ENCODE peak calls at places on chromosome 17, in seven cellular contexts. E is testis, Q is mucosa of descending colon, G is lung, C is H1, U is left ventricle myocardium inferior, W is uterus. F is an unnamed sample. For H3K4me1, the result is how much of the 10 kb centered on the place peaks cover.

GRCh38 chr17:66417300-66417719 is 114.9 kb downstream of the PRKCA start:
- DNase-seq in E (no peak), Q (no peak), G (no peak), C (no peak), U (no peak), W (no peak), F (no peak)

GRCh38 chr17:9432121-9432866 is 143.3 kb downstream of the STX8 start:
- DNase-seq in E (no peak), Q (no peak), G (no peak), C (no peak), U (no peak), W (no peak), F (no peak)

GRCh38 chr17:65690626-65691310 is 129.3 kb upstream of the AXIN2 start:
- DNase-seq in E (no peak), Q (no peak), G (no peak), C (no peak), U (no peak), W (no peak), F (no peak)

GRCh38 chr17:19369846-19370492 is 7.4 kb upstream of the B9D1 start:
- DNase-seq in E (no peak), Q (no peak), G (peak), C (no peak), U (peak), W (peak), F (no peak)

GRCh38 chr17:17364338-17364667 is 61.1 kb downstream of the NT5M start:
- DNase-seq in E (no peak), Q (no peak), G (no peak), C (no peak), U (no peak), W (no peak), F (no peak)

GRCh38 chr17:74373838-74374606 is 6.7 kb downstream of the GPR142 start:
- DNase-seq in E (no peak), Q (peak), G (no peak), C (no peak), U (peak), W (no peak), F (no peak)

GRCh38 chr17:39525801-39526506 is 64.7 kb downstream of the CDK12 start:
- DNase-seq in E (no peak), Q (no peak), G (no peak), C (no peak), U (no peak), W (no peak), F (no peak)

GRCh38 chr17:72388765-72389473 is 268.1 kb downstream of the SOX9 start:
- DNase-seq in E (no peak), Q (no peak), G (no peak), C (no peak), U (no peak), W (no peak), F (no peak)

GRCh38 chr17:9350083-9350482 is 225.5 kb downstream of the STX8 start:
- DNase-seq in E (no peak), Q (no peak), G (no peak), C (no peak), U (no peak), W (no peak), F (no peak)

GRCh38 chr17:81688616-81689015 is 4.8 kb downstream of the HGS start:
- DNase-seq in E (no peak), Q (no peak), G (no peak), C (no peak), U (no peak), W (no peak), F (no peak)

GRCh38 chr17:10082795-10083194 is 115.6 kb downstream of the GAS7 start:
- DNase-seq in E (no peak), Q (no peak), G (no peak), C (no peak), U (no peak), W (no peak), F (no peak)

GRCh38 chr17:5418858-5419355 is 555 bp downstream of the NUP88 start:
- DNase-seq in E (peak), Q (peak), G (peak), C (no peak), U (no peak), W (no peak), F (no peak)

GRCh38 chr17:27783951-27784350 is 16.4 kb downstream of the NOS2 start:
- DNase-seq in E (no peak), Q (no peak), G (no peak), C (no peak), U (no peak), W (no peak), F (no peak)

GRCh38 chr17:7797976-7798375 is 36.0 kb upstream of the KDM6B start:
- DNase-seq in E (no peak), Q (no peak), G (no peak), C (no peak), U (no peak), W (no peak), F (no peak)

GRCh38 chr17:19384723-19385391 is 2.1 kb downstream of the MFAP4 start:
- DNase-seq in E (peak), Q (peak), G (peak), C (no peak), U (peak), W (peak), F (peak)

GRCh38 chr17:72097144-72097543 is 23.7 kb upstream of the SOX9 start:
- DNase-seq in E (no peak), Q (no peak), G (no peak), C (no peak), U (no peak), W (no peak), F (no peak)

GRCh38 chr17:16929757-16930520 is 42.0 kb downstream of the TNFRSF13B start:
- DNase-seq in E (no peak), Q (no peak), G (no peak), C (no peak), U (peak), W (no peak), F (no peak)

GRCh38 chr17:78448356-78448993 is 70.0 kb downstream of the PGS1 start:
- DNase-seq in E (peak), Q (no peak), G (no peak), C (no peak), U (no peak), W (no peak), F (no peak)
- TF ChIP-seq CTCF in E (no peak), Q (no peak), G (no peak), C (peak), U (no peak), W (no peak), F (no peak)

DNA sequence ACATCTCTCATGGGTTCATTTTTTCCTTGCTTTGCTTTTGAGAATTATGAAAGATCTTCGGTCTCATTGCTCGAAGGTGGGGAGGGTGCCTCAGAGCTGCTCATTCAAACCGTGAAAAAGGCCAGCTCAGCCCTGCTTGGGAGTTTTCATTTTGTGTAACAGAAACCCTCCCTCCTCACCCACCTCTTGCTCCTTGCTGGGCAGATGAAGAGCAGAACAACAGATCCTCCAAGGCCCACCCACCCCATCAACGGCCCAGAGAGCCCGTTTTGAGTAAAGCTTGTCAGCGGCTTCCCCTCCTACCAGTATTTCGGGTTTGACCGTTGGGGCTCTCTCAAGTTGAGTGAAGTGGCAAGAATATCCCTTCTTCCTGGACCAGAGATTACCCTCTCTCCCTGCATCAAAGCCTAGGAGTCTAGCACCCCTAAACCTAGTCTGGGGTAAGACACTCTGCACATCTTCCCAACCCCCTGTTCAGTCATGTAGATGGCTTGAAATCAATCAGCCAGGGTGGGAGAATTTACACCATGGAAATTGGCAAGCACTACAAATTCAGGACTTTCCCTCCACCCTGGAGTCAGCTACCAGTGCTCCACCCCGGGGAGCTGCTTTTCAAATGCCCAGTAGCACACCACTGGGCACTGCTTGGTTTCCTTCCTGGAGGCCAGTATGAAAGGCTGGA is 1.8 kb downstream of the CCR7 start:
- DNase-seq in E (no peak), Q (no peak), G (no peak), C (no peak), U (no peak), W (no peak), F (no peak)
- H3K4me1 ChIP-seq in E (under half), Q (under half), G (under half), C (under half), U (under half), W (under half), F (under half)

GRCh38 chr17:43950554-43950953 is 3.2 kb downstream of the PYY start:
- DNase-seq in E (no peak), Q (no peak), G (no peak), C (no peak), U (no peak), W (no peak), F (no peak)

GRCh38 chr17:43952351-43952723 is 1.4 kb downstream of the PYY start:
- DNase-seq in E (peak), Q (no peak), G (no peak), C (no peak), U (no peak), W (no peak), F (no peak)

GRCh38 chr17:43946766-43947165 is 4.5 kb upstream of the PPY start:
- DNase-seq in E (no peak), Q (no peak), G (no peak), C (no peak), U (no peak), W (no peak), F (no peak)

GRCh38 chr17:43951750-43952149 is 2.0 kb downstream of the PYY start:
- DNase-seq in E (no peak), Q (no peak), G (no peak), C (no peak), U (no peak), W (no peak), F (no peak)

GRCh38 chr17:43949777-43950176 is 4.0 kb downstream of the PYY start:
- DNase-seq in E (no peak), Q (no peak), G (no peak), C (no peak), U (no peak), W (no peak), F (no peak)
- TF ChIP-seq CTCF in E (no peak), Q (no peak), G (no peak), C (no peak), U (no peak), W (no peak), F (no peak)

GRCh38 chr17:45313419-45313771 is 3.4 kb downstream of the MAP3K14 start:
- DNase-seq in E (no peak), Q (no peak), G (no peak), C (no peak), U (no peak), W (no peak), F (no peak)
- H3K4me1 ChIP-seq in E (half or more), Q (half or more), G (under half), C (under half), U (half or more), W (under half), F (under half)

GRCh38 chr17:75612906-75613626 is 20.2 kb upstream of the SMIM5 start:
- DNase-seq in E (no peak), Q (no peak), G (no peak), C (no peak), U (no peak), W (no peak), F (no peak)

GRCh38 chr17:75614006-75614405 is 19.2 kb upstream of the SMIM5 start:
- DNase-seq in E (no peak), Q (no peak), G (no peak), C (no peak), U (no peak), W (no peak), F (no peak)

GRCh38 chr17:75616521-75617122 is 16.6 kb upstream of the SMIM5 start:
- DNase-seq in E (no peak), Q (no peak), G (no peak), C (no peak), U (no peak), W (no peak), F (no peak)

GRCh38 chr17:75615301-75615700 is 17.9 kb upstream of the SMIM5 start:
- DNase-seq in E (no peak), Q (no peak), G (no peak), C (no peak), U (no peak), W (no peak), F (no peak)

GRCh38 chr17:75614556-75615270 is 18.5 kb upstream of the SMIM5 start:
- DNase-seq in E (no peak), Q (no peak), G (no peak), C (no peak), U (no peak), W (no peak), F (no peak)
- TF ChIP-seq CTCF in E (no peak), Q (no peak), G (no peak), C (peak), U (no peak), W (no peak), F (no peak)

GRCh38 chr17:80260791-80261158 is at the start of gene RNF213:
- DNase-seq in E (no peak), Q (peak), G (peak), C (peak), U (peak), W (peak), F (peak)
- H3K4me1 ChIP-seq in E (under half), Q (under half), G (under half), C (under half), U (half or more), W (under half), F (under half)

DNA sequence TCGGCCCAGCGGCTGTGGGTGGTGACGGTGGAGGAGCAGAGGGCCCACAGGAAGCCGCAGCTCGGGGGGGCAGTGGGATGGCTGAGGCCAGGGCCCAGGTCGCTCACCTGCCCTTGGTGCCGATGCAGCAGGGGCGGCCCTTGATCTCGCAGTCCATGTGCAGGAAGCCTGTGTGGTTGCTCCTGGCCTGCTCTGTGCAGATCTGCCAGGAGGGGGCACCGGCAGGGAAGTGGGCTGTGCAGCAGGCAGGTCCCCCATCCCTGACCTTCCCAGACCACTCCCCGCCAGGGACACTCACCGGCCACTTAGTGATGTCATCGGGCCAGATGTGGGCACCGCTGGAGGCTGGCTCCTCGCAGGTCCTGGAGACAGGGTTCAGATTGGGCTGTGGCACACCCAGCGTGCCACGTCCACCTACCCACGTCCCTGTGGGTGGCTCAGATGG is 6.2 kb downstream of the AANAT start:
- DNase-seq in E (no peak), Q (no peak), G (no peak), C (peak), U (no peak), W (no peak), F (no peak)
- TF ChIP-seq CTCF in E (no peak), Q (no peak), G (no peak), C (peak), U (peak), W (no peak), F (no peak)

DNA sequence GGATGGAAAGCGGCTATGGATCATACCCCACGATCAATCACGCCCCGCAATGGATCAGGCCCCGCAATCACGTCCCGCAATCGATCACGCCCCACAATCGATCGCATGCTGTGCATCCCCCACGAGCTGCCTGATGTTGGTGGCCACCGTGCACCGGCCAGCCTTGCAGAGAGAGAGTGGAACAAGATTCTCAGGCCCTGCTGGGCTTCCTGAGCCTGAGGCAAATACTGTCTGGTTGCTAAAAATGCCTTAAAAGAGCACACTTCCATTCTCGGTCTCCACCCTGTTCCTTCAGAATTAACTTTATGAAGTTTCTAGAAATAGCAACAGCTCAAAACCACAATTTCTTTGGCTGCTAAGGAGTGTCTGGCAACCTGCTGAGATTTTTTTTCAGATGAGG is 81.5 kb downstream of the VPS53 start:
- DNase-seq in E (no peak), Q (no peak), G (no peak), C (no peak), U (no peak), W (no peak), F (no peak)
- H3K4me1 ChIP-seq in E (under half), Q (under half), G (under half), C (under half), U (under half), W (under half), F (under half)

GRCh38 chr17:2090804-2091534 is 36.1 kb downstream of the HIC1 start:
- DNase-seq in E (peak), Q (no peak), G (no peak), C (peak), U (peak), W (peak), F (peak)
- TF ChIP-seq CTCF in E (peak), Q (no peak), G (no peak), C (peak), U (peak), W (peak), F (peak)

F was measured in ovary.